ENCODE peak calls at places on chromosome 10, in four cellular contexts. One of them, this sample, is unnamed.

GRCh38 chr10:75851946-75852345 is 420.5 kb downstream of the LRMDA start:
- DNase-seq in K562: no peak
- DNase-seq in ecto neural progenitor cell: no peak
- DNase-seq in right lobe of liver: no peak
- DNase-seq in this sample: no peak

GRCh38 chr10:3786295-3786981 is 1.4 kb upstream of the KLF6 start:
- DNase-seq in right lobe of liver: peak; percentile 86
- DNase-seq in K562: peak; percentile 43
- DNase-seq in ecto neural progenitor cell: no peak
- DNase-seq in this sample: peak; percentile 59

GRCh38 chr10:79282388-79282787 is 64.9 kb upstream of the PPIF start:
- DNase-seq in right lobe of liver: no peak
- DNase-seq in K562: no peak
- DNase-seq in ecto neural progenitor cell: no peak
- DNase-seq in this sample: no peak

GRCh38 chr10:52332815-52333214 is 18.7 kb downstream of the DKK1 start:
- DNase-seq in right lobe of liver: no peak
- DNase-seq in ecto neural progenitor cell: no peak
- DNase-seq in K562: no peak
- DNase-seq in this sample: no peak

GRCh38 chr10:132977807-132978206 is 35.4 kb upstream of the CFAP46 start:
- DNase-seq in right lobe of liver: peak; percentile 11
- DNase-seq in K562: no peak
- DNase-seq in ecto neural progenitor cell: no peak
- DNase-seq in this sample: no peak

GRCh38 chr10:74371696-74372095 is 220.7 kb downstream of the ADK start:
- DNase-seq in ecto neural progenitor cell: no peak
- DNase-seq in right lobe of liver: no peak
- DNase-seq in K562: no peak
- DNase-seq in this sample: no peak

GRCh38 chr10:129586897-129587443 is 119.9 kb downstream of the MGMT start:
- DNase-seq in K562: no peak
- DNase-seq in ecto neural progenitor cell: no peak
- DNase-seq in right lobe of liver: no peak
- DNase-seq in this sample: no peak

GRCh38 chr10:81820418-81820817 is 54.6 kb upstream of the NRG3 start:
- DNase-seq in right lobe of liver: no peak
- DNase-seq in ecto neural progenitor cell: no peak
- DNase-seq in K562: no peak
- DNase-seq in this sample: no peak

GRCh38 chr10:14678637-14679036 is 96.1 kb downstream of the FAM107B start:
- DNase-seq in ecto neural progenitor cell: no peak
- DNase-seq in right lobe of liver: no peak
- DNase-seq in K562: no peak
- DNase-seq in this sample: no peak

GRCh38 chr10:132248455-132249231 is 59.1 kb downstream of the STK32C start:
- DNase-seq in K562: peak; percentile 95
- DNase-seq in right lobe of liver: no peak
- DNase-seq in ecto neural progenitor cell: peak; percentile 84
- DNase-seq in this sample: peak; percentile 76

GRCh38 chr10:124545346-124545745 is 83.7 kb downstream of the LHPP start:
- DNase-seq in right lobe of liver: peak; percentile 52
- DNase-seq in K562: no peak
- DNase-seq in ecto neural progenitor cell: no peak
- DNase-seq in this sample: no peak

GRCh38 chr10:122861724-122862161 is 16.1 kb upstream of the CUZD1 start:
- DNase-seq in ecto neural progenitor cell: no peak
- DNase-seq in right lobe of liver: no peak
- DNase-seq in K562: peak; percentile 24
- DNase-seq in this sample: no peak

GRCh38 chr10:99403674-99404073 is 26.8 kb downstream of the GOT1 start:
- DNase-seq in right lobe of liver: no peak
- DNase-seq in ecto neural progenitor cell: no peak
- DNase-seq in K562: no peak
- DNase-seq in this sample: no peak

GRCh38 chr10:133226251-133226808 is 3.7 kb upstream of the UTF1 start:
- DNase-seq in right lobe of liver: no peak
- DNase-seq in ecto neural progenitor cell: no peak
- DNase-seq in K562: no peak
- DNase-seq in this sample: no peak

GRCh38 chr10:104332243-104333036 is 5.8 kb downstream of the ITPRIP start:
- DNase-seq in K562: peak; percentile 60
- DNase-seq in ecto neural progenitor cell: peak; percentile 17
- DNase-seq in right lobe of liver: no peak
- DNase-seq in this sample: no peak

GRCh38 chr10:5762531-5762930 is 50.7 kb downstream of the GDI2 start:
- DNase-seq in ecto neural progenitor cell: no peak
- DNase-seq in K562: no peak
- DNase-seq in right lobe of liver: no peak
- DNase-seq in this sample: no peak

GRCh38 chr10:34732926-34733325 is 82.2 kb downstream of the PARD3 start:
- DNase-seq in right lobe of liver: no peak
- DNase-seq in K562: peak; percentile 52
- DNase-seq in ecto neural progenitor cell: no peak
- DNase-seq in this sample: no peak

GRCh38 chr10:44468965-44469364 is 84.1 kb upstream of the CXCL12 start:
- DNase-seq in K562: no peak
- DNase-seq in right lobe of liver: no peak
- DNase-seq in ecto neural progenitor cell: no peak
- DNase-seq in this sample: no peak

GRCh38 chr10:59177031-59177861 is 803 bp downstream of the PHYHIPL start:
- DNase-seq in K562: no peak
- DNase-seq in ecto neural progenitor cell: no peak
- DNase-seq in right lobe of liver: no peak
- DNase-seq in this sample: peak; percentile 28

GRCh38 chr10:63166742-63167258 is 33.7 kb downstream of the NRBF2 start:
- DNase-seq in right lobe of liver: no peak
- DNase-seq in K562: peak; percentile 40
- DNase-seq in ecto neural progenitor cell: no peak
- DNase-seq in this sample: no peak

GRCh38 chr10:84375011-84375410 is 46.6 kb downstream of the CCSER2 start:
- DNase-seq in right lobe of liver: no peak
- DNase-seq in ecto neural progenitor cell: no peak
- DNase-seq in K562: peak; percentile 31
- DNase-seq in this sample: no peak

GRCh38 chr10:119489572-119490326 is 52.8 kb downstream of the RGS10 start:
- DNase-seq in ecto neural progenitor cell: peak; percentile 88
- DNase-seq in right lobe of liver: no peak
- DNase-seq in K562: peak; percentile 59
- DNase-seq in this sample: peak; percentile 66

GRCh38 chr10:21452203-21452602 is 73.3 kb downstream of the SKIDA1 start:
- DNase-seq in ecto neural progenitor cell: no peak
- DNase-seq in right lobe of liver: no peak
- DNase-seq in K562: no peak
- DNase-seq in this sample: no peak

GRCh38 chr10:64102264-64102633 is 581.0 kb downstream of the REEP3 start:
- DNase-seq in K562: no peak
- DNase-seq in right lobe of liver: no peak
- DNase-seq in ecto neural progenitor cell: no peak
- DNase-seq in this sample: no peak

GRCh38 chr10:69876931-69877330 is 75.2 kb downstream of the COL13A1 start:
- DNase-seq in right lobe of liver: no peak
- DNase-seq in K562: no peak
- DNase-seq in ecto neural progenitor cell: no peak
- DNase-seq in this sample: no peak

GRCh38 chr10:91552706-91553105 is 80.2 kb downstream of the PPP1R3C start:
- DNase-seq in ecto neural progenitor cell: no peak
- DNase-seq in right lobe of liver: peak; percentile 73
- DNase-seq in K562: no peak
- DNase-seq in this sample: no peak

GRCh38 chr10:3672220-3672619 is 112.8 kb downstream of the KLF6 start:
- DNase-seq in ecto neural progenitor cell: no peak
- DNase-seq in K562: no peak
- DNase-seq in right lobe of liver: no peak
- DNase-seq in this sample: no peak

GRCh38 chr10:11276475-11276990 is 258.9 kb downstream of the CELF2 start:
- DNase-seq in right lobe of liver: no peak
- DNase-seq in K562: no peak
- DNase-seq in ecto neural progenitor cell: no peak
- DNase-seq in this sample: no peak

GRCh38 chr10:92801978-92802872 is 46.1 kb upstream of the EXOC6 start:
- DNase-seq in ecto neural progenitor cell: no peak
- DNase-seq in K562: no peak
- DNase-seq in right lobe of liver: no peak
- DNase-seq in this sample: no peak

GRCh38 chr10:23196915-23197314 is 4.8 kb downstream of the PTF1A start:
- DNase-seq in K562: no peak
- DNase-seq in right lobe of liver: no peak
- DNase-seq in ecto neural progenitor cell: no peak
- DNase-seq in this sample: no peak

GRCh38 chr10:9634466-9634865 is 1383.2 kb upstream of the CELF2 start:
- DNase-seq in right lobe of liver: no peak
- DNase-seq in K562: no peak
- DNase-seq in ecto neural progenitor cell: no peak
- DNase-seq in this sample: no peak

GRCh38 chr10:132712291-132712690 is 73.7 kb downstream of the NKX6-2 start:
- DNase-seq in right lobe of liver: peak; percentile 35
- DNase-seq in ecto neural progenitor cell: no peak
- DNase-seq in K562: no peak
- DNase-seq in this sample: peak; percentile 21

GRCh38 chr10:128763588-128763987 is 637.4 kb upstream of the MKI67 start:
- DNase-seq in K562: no peak
- DNase-seq in ecto neural progenitor cell: no peak
- DNase-seq in right lobe of liver: no peak
- DNase-seq in this sample: no peak

GRCh38 chr10:60205741-60206140 is 183.9 kb downstream of the ANK3 start:
- DNase-seq in ecto neural progenitor cell: no peak
- DNase-seq in K562: no peak
- DNase-seq in right lobe of liver: no peak
- DNase-seq in this sample: no peak

GRCh38 chr10:5827841-5828240 is 14.6 kb upstream of the GDI2 start:
- DNase-seq in K562: no peak
- DNase-seq in ecto neural progenitor cell: no peak
- DNase-seq in right lobe of liver: no peak
- DNase-seq in this sample: no peak

GRCh38 chr10:107280293-107280692 is 115.8 kb upstream of the SORCS1 start:
- DNase-seq in right lobe of liver: no peak
- DNase-seq in K562: no peak
- DNase-seq in ecto neural progenitor cell: no peak
- DNase-seq in this sample: no peak

GRCh38 chr10:16789765-16790164 is 27.5 kb downstream of the RSU1 start:
- DNase-seq in right lobe of liver: no peak
- DNase-seq in K562: no peak
- DNase-seq in ecto neural progenitor cell: no peak
- DNase-seq in this sample: no peak